ENCODE peak calls at places on chromosome 3, in four cellular contexts. E, H, W and C are unnamed samples.

GRCh38 chr3:69182588-69183299 is 60.3 kb upstream of the LMOD3 start:
- DNase-seq in E (peak), H (peak), W (no peak), C (peak)

GRCh38 chr3:127043041-127043641 is 60.2 kb downstream of the PLXNA1 start:
- DNase-seq in H (no peak), W (no peak), E (peak), C (peak)

GRCh38 chr3:134609821-134610454 is 40.9 kb downstream of the KY start:
- DNase-seq in E (no peak), W (no peak), H (no peak), C (no peak)

GRCh38 chr3:71456155-71456554 is 127.4 kb downstream of the FOXP1 start:
- DNase-seq in E (peak), W (peak), H (no peak), C (no peak)

GRCh38 chr3:133491481-133492059 is 81.9 kb upstream of the CDV3 start:
- DNase-seq in E (no peak), H (no peak), W (peak), C (no peak)

GRCh38 chr3:177401375-177401774 is 204.1 kb upstream of the TBL1XR1 start:
- DNase-seq in E (no peak), W (no peak), H (no peak), C (peak)

GRCh38 chr3:58077586-58078285 is 69.5 kb downstream of the FLNB start:
- DNase-seq in E (no peak), W (no peak), H (no peak), C (no peak)

GRCh38 chr3:101381809-101382208 is 61.4 kb upstream of the IMPG2 start:
- DNase-seq in E (peak), H (peak), W (peak), C (peak)

GRCh38 chr3:152379415-152380042 is 110.8 kb downstream of the MBNL1 start:
- DNase-seq in H (no peak), W (no peak), E (no peak), C (peak)

GRCh38 chr3:31800436-31800835 is 180.6 kb downstream of the OSBPL10 start:
- DNase-seq in E (no peak), W (no peak), H (no peak), C (no peak)

GRCh38 chr3:34483290-34483887 is 685.0 kb downstream of the PDCD6IP start:
- DNase-seq in H (no peak), W (no peak), E (no peak), C (no peak)

GRCh38 chr3:177960722-177961121 is 575.5 kb upstream of the KCNMB2 start:
- DNase-seq in E (no peak), W (no peak), H (no peak), C (no peak)

GRCh38 chr3:48662140-48662752 is 440 bp downstream of the CELSR3 start:
- DNase-seq in W (no peak), E (no peak), H (no peak), C (no peak)

GRCh38 chr3:158264894-158265293 is 155.0 kb downstream of the RSRC1 start:
- DNase-seq in W (no peak), H (no peak), E (peak), C (no peak)

GRCh38 chr3:106839576-106840280 is 537.5 kb upstream of the CCDC54 start:
- DNase-seq in H (peak), E (peak), W (no peak), C (no peak)

GRCh38 chr3:105933871-105934270 is 65.1 kb upstream of the CBLB start:
- DNase-seq in W (no peak), E (no peak), H (no peak), C (no peak)

GRCh38 chr3:22045882-22046281 is 294.9 kb upstream of the ZNF385D start:
- DNase-seq in H (no peak), W (no peak), E (no peak), C (no peak)

GRCh38 chr3:151726016-151726415 is 7.7 kb upstream of the AADACL2 start:
- DNase-seq in W (no peak), H (peak), E (no peak), C (no peak)

GRCh38 chr3:50450135-50450911 is 53.1 kb downstream of the CACNA2D2 start:
- DNase-seq in W (peak), E (peak), H (peak), C (peak)

GRCh38 chr3:171839270-171839669 is 3.9 kb upstream of the TMEM212 start:
- DNase-seq in W (no peak), E (no peak), H (no peak), C (no peak)
- H3K4me3 ChIP-seq in W (no peak), E (no peak), H (no peak), C (no peak)

GRCh38 chr3:10166213-10166604 is 1.5 kb downstream of the IRAK2 start:
- DNase-seq in W (no peak), H (no peak), E (no peak), C (no peak)
- H3K4me3 ChIP-seq in W (no peak), H (no peak), E (no peak), C (no peak)

DNA sequence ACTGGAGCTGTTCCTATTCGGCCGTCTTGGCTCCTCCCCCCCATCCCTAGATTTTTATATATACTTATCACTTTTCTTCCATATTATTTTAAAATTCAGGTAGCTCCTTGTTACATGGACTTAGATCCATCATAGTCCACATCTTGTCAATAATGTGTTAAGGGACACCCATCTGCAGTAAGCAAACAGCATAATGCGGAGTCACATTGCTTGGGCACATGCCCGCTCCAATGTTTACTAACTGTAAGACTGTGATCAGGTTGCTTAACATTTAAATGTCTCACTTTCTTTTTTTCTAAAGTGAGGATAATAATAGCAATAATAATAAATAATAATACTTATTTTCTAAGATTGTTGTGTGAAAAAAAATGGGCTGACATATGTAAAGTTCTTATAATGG is 303.2 kb upstream of the SOX14 start:
- DNase-seq in W (no peak), E (no peak), H (no peak), C (no peak)
- H3K4me3 ChIP-seq in W (no peak), E (no peak), H (no peak), C (no peak)

GRCh38 chr3:11825271-11825670 is 21.4 kb downstream of the TAMM41 start:
- DNase-seq in H (no peak), E (peak), W (no peak), C (no peak)
- H3K4me3 ChIP-seq in H (no peak), E (no peak), W (no peak), C (no peak)

GRCh38 chr3:27681249-27681748 is 40.8 kb downstream of the EOMES start:
- DNase-seq in H (peak), W (peak), E (peak), C (peak)
- H3K4me3 ChIP-seq in H (no peak), W (peak), E (no peak), C (peak)

DNA sequence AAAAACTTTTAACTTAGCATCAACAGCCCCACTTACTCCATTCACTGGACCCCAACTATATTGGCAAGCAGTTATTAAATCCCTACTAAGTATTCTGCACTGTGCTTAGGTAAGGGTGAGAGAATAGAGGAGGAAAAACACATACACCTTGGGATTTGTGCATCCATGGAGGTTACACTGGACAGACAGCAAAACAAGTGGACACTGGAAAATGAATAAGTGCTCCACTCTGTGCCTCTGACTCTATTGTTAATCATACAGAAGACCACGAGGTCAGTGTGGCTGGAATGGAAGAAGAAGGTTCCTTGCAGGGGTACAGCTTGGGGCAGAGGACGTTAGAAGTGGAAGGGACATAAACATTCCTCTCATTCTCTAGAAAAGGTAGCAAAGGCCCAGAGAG is 3.2 kb downstream of the ADCY5 start:
- DNase-seq in H (no peak), W (no peak), E (no peak), C (no peak)
- H3K4me3 ChIP-seq in H (no peak), W (no peak), E (no peak), C (no peak)